ENCODE peak calls at places on chromosomes 4 and X, in four cellular contexts. B is K562, D is HepG2, J is GM12878. W is an unnamed sample.

GRCh38 chrX:40496728-40497127 is 84.0 kb upstream of the ATP6AP2 start:
- DNase-seq in J (no peak), B (no peak), D (peak), W (peak)

GRCh38 chrX:110277609-110278008 is 40.3 kb downstream of the AMMECR1 start:
- DNase-seq in D (no peak), B (no peak), J (no peak), W (no peak)

GRCh38 chrX:119194631-119195030 is 41.5 kb upstream of the PGRMC1 start:
- DNase-seq in B (no peak), J (no peak), D (no peak), W (no peak)

GRCh38 chr4:5750052-5750950 is 39.3 kb downstream of the EVC start:
- DNase-seq in J (no peak), B (no peak), D (no peak), W (no peak)

GRCh38 chr4:112311516-112311915 is 14.3 kb downstream of the ALPK1 start:
- DNase-seq in J (no peak), D (no peak), B (peak), W (no peak)

GRCh38 chr4:183468210-183469095 is 24.0 kb downstream of the CDKN2AIP start:
- DNase-seq in B (no peak), D (peak), J (no peak), W (no peak)

GRCh38 chr4:31065086-31065485 is 344.9 kb downstream of the PCDH7 start:
- DNase-seq in D (no peak), B (no peak), J (no peak), W (no peak)

GRCh38 chrX:142663330-142664095 is 362.2 kb upstream of the SPANXN4 start:
- DNase-seq in J (no peak), D (no peak), B (no peak), W (no peak)

GRCh38 chr4:12399781-12400180 is 971.1 kb upstream of the HS3ST1 start:
- DNase-seq in D (no peak), B (no peak), J (no peak), W (no peak)

GRCh38 chrX:86914569-86914968 is 603.0 kb upstream of the KLHL4 start:
- DNase-seq in J (no peak), D (no peak), B (no peak), W (no peak)

GRCh38 chrX:75155454-75155829 is 641 bp downstream of the ABCB7 start:
- DNase-seq in D (no peak), B (peak), J (no peak), W (no peak)

GRCh38 chr4:133390198-133390855 is 241.2 kb downstream of the PCDH10 start:
- DNase-seq in J (no peak), B (no peak), D (no peak), W (no peak)

GRCh38 chrX:66074920-66075879 is 35.3 kb upstream of the VSIG4 start:
- DNase-seq in J (peak), D (no peak), B (no peak), W (no peak)

GRCh38 chr4:123349401-123350190 is 47.0 kb upstream of the SPRY1 start:
- DNase-seq in J (no peak), D (peak), B (peak), W (no peak)

DNA sequence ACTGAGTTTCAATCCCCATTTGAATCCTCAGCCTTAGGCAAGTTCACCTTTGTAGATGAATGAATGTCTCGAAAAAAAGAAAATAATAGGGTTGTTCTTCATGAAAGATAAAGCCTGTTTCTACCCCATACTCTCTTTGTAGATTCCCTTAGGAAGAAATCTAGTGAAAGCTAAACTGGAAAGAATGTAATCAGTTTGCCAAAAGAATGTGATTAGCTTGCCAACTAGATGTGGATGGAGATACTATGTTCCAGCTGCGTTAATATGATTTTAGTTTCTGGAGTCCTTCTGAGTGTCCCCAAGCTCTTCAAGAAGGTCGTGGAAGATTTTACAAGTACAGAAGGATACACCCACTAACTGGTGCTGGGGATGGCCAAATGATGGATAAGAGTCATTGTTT is 162.3 kb upstream of the EDNRA start:
- DNase-seq in D (no peak), J (no peak), B (no peak), W (no peak)
- TF ChIP-seq CREM in D (no peak), J (no peak), B (no peak), W (no peak)

GRCh38 chr4:85475631-85476233 is 782 bp downstream of the ARHGAP24 start:
- DNase-seq in B (no peak), D (no peak), J (no peak), W (no peak)
- TF ChIP-seq CREB1 in B (no peak), D (no peak), J (no peak), W (no peak)

GRCh38 chr4:109429545-109429944 is 4.1 kb upstream of the SEC24B start:
- DNase-seq in D (no peak), J (no peak), B (no peak), W (no peak)
- TF ChIP-seq CREM in D (no peak), J (no peak), B (no peak), W (no peak)

DNA sequence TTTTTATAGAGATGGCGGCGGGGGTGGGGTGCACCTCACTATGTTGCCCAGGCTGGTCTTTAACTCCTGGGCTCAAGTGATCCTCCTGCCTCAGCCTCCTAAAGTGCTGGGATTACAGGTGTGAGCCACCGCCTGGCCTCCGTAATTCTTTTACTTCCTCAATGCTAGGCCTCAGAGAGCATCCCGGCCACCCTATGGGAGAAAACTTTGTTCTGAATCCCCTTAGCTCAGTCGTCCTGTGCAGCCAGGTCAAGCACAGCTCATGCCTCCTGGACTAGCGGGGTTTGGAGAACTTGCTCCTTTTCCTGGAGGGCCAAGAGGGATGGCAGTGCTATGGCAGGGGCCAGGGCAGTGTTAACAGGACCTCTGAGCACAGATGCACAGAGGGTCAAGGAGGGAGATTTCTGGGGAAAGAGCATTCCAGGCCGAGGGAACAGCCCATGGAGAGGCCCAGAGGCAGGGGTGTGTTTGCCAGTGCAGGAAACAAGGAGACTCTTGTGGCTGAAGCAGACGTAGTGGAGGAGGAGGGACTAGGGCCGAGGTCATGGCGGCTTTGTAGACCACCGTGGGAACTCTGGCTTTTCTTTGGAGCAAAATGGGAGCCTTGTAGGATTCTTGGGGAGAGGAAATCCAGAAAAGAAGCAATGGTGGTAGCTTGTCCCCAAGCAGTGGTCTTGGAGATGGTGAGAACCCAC is 9.8 kb upstream of the TNIP2 start:
- DNase-seq in D (no peak), B (no peak), J (no peak), W (no peak)
- TF ChIP-seq CREB1 in D (no peak), B (no peak), J (no peak), W (no peak)

GRCh38 chr4:71941001-71941400 is 90.8 kb upstream of the NPFFR2 start:
- DNase-seq in B (peak), J (no peak), D (peak), W (peak)
- TF ChIP-seq CREM in B (no peak), J (no peak), D (no peak), W (no peak)

GRCh38 chr4:164212134-164212533 is 541.8 kb upstream of the SMIM31 start:
- DNase-seq in B (no peak), D (no peak), J (no peak), W (no peak)
- TF ChIP-seq CREB1 in B (no peak), D (no peak), J (no peak), W (no peak)

GRCh38 chr4:1975880-1976279 is 32.9 kb downstream of the NELFA start:
- DNase-seq in B (no peak), J (no peak), D (no peak), W (no peak)

GRCh38 chr4:1975391-1975801 is 33.4 kb downstream of the NELFA start:
- DNase-seq in B (no peak), J (no peak), D (no peak), W (no peak)

GRCh38 chr4:1973218-1973617 is 35.6 kb downstream of the NELFA start:
- DNase-seq in J (no peak), B (no peak), D (no peak), W (no peak)

GRCh38 chr4:1973661-1974060 is 35.1 kb downstream of the NELFA start:
- DNase-seq in B (no peak), J (no peak), D (no peak), W (no peak)

GRCh38 chr4:1974836-1975235 is 33.9 kb downstream of the NELFA start:
- DNase-seq in J (no peak), B (no peak), D (no peak), W (no peak)
- TF ChIP-seq CREM in J (no peak), B (no peak), D (no peak), W (no peak)

GRCh38 chr4:113540859-113541258 is 220.7 kb downstream of the CAMK2D start:
- DNase-seq in J (no peak), B (no peak), D (no peak), W (no peak)
- TF ChIP-seq CREB1 in J (no peak), B (no peak), D (no peak), W (no peak)

W was measured in WTC11.